ENCODE peak calls at places on chromosome 2, in four cellular contexts. S, I, C and V are unnamed samples. For H3K9me2, the result is how much of the 10 kb centered on the place peaks cover.

GRCh38 chr2:70894765-70895164 is 40.9 kb upstream of the ATP6V1B1 start:
- DNase-seq in S (no peak), I (no peak), C (no peak), V (no peak)

GRCh38 chr2:197198890-197199289 is 111.7 kb downstream of the ANKRD44 start:
- DNase-seq in S (no peak), I (peak), C (no peak), V (no peak)

GRCh38 chr2:129797489-129798300 is 181.8 kb upstream of the RAB6C start:
- DNase-seq in S (no peak), I (no peak), C (no peak), V (no peak)

GRCh38 chr2:238202326-238203103 is 980 bp downstream of the ILKAP start:
- DNase-seq in S (no peak), I (peak), C (peak), V (no peak)

GRCh38 chr2:218643751-218644310 is 15.6 kb downstream of the ZNF142 start:
- DNase-seq in S (no peak), I (no peak), C (no peak), V (peak)

GRCh38 chr2:66452214-66452613 is 17.3 kb downstream of the MEIS1 start:
- DNase-seq in S (no peak), I (no peak), C (no peak), V (no peak)

GRCh38 chr2:26982102-26982742 is 11.8 kb downstream of the MAPRE3 start:
- DNase-seq in S (peak), I (no peak), C (peak), V (peak)

GRCh38 chr2:43453771-43454170 is 142.1 kb downstream of the THADA start:
- DNase-seq in S (no peak), I (no peak), C (no peak), V (no peak)

GRCh38 chr2:74573747-74574562 is 19.4 kb downstream of the DOK1 start:
- DNase-seq in S (no peak), I (peak), C (peak), V (peak)

GRCh38 chr2:25817630-25818029 is 60.7 kb downstream of the ASXL2 start:
- DNase-seq in S (no peak), I (peak), C (no peak), V (no peak)

GRCh38 chr2:219531639-219532377 is 11.8 kb downstream of the CHPF start:
- DNase-seq in S (no peak), I (no peak), C (no peak), V (no peak)

GRCh38 chr2:230956827-230957755 is 32.0 kb upstream of the GPR55 start:
- DNase-seq in S (peak), I (peak), C (peak), V (peak)

GRCh38 chr2:54657664-54658083 is 65.8 kb upstream of the EML6 start:
- DNase-seq in S (peak), I (peak), C (peak), V (peak)

GRCh38 chr2:86065512-86065911 is 40.2 kb downstream of the POLR1A start:
- DNase-seq in S (no peak), I (no peak), C (peak), V (no peak)

GRCh38 chr2:99775585-99775984 is 285.8 kb upstream of the REV1 start:
- DNase-seq in S (no peak), I (no peak), C (peak), V (peak)

GRCh38 chr2:240187989-240188590 is 47.6 kb upstream of the OTOS start:
- DNase-seq in S (no peak), I (no peak), C (no peak), V (no peak)

GRCh38 chr2:215833531-215834162 is 179.7 kb downstream of the MREG start:
- DNase-seq in S (peak), I (no peak), C (peak), V (peak)

GRCh38 chr2:182652326-182652725 is 63.7 kb upstream of the DNAJC10 start:
- DNase-seq in S (no peak), I (no peak), C (peak), V (no peak)

GRCh38 chr2:181683518-181684453 is 3.5 kb upstream of the NEUROD1 start:
- DNase-seq in S (peak), I (peak), C (peak), V (no peak)

GRCh38 chr2:231522418-231523180 is 7.6 kb downstream of the NMUR1 start:
- DNase-seq in S (no peak), I (no peak), C (peak), V (no peak)

GRCh38 chr2:240131941-240132650 is 4.0 kb downstream of the COPS9 start:
- DNase-seq in S (no peak), I (no peak), C (no peak), V (no peak)

GRCh38 chr2:240139011-240139441 is 1.4 kb downstream of the OTOS start:
- DNase-seq in S (no peak), I (no peak), C (no peak), V (no peak)

GRCh38 chr2:234556848-234557573 is 60.1 kb upstream of the ARL4C start:
- DNase-seq in S (no peak), I (no peak), C (peak), V (peak)

GRCh38 chr2:238122287-238123217 is 15.9 kb upstream of the KLHL30 start:
- DNase-seq in S (no peak), I (no peak), C (no peak), V (no peak)

GRCh38 chr2:235500761-235501662 is 7.2 kb downstream of the AGAP1 start:
- DNase-seq in S (no peak), I (peak), C (peak), V (peak)

GRCh38 chr2:241312082-241312481 is 3.4 kb downstream of the HDLBP start:
- DNase-seq in S (no peak), I (no peak), C (peak), V (no peak)

GRCh38 chr2:20666364-20667150 is at the start of gene GDF7:
- DNase-seq in S (no peak), I (no peak), C (no peak), V (no peak)

GRCh38 chr2:28173377-28173776 is 219.3 kb upstream of the FOSL2 start:
- DNase-seq in S (no peak), I (no peak), C (no peak), V (no peak)

GRCh38 chr2:57701391-57701791 is 345.2 kb upstream of the VRK2 start:
- DNase-seq in S (no peak), I (no peak), C (peak), V (no peak)

GRCh38 chr2:173400760-173401159 is 46.1 kb downstream of the CDCA7 start:
- DNase-seq in S (peak), I (no peak), C (peak), V (peak)

GRCh38 chr2:236872971-236873370 is 212.7 kb upstream of the COPS8 start:
- DNase-seq in S (no peak), I (no peak), C (no peak), V (no peak)

GRCh38 chr2:44015239-44015638 is 19.4 kb upstream of the LRPPRC start:
- DNase-seq in S (no peak), I (no peak), C (no peak), V (no peak)

GRCh38 chr2:42068571-42069178 is 20.9 kb downstream of the PKDCC start:
- DNase-seq in S (no peak), I (no peak), C (no peak), V (no peak)

GRCh38 chr2:116366212-116366611 is 1448.3 kb upstream of the DDX18 start:
- DNase-seq in S (no peak), I (peak), C (no peak), V (no peak)

GRCh38 chr2:96205888-96206287 is 2.7 kb downstream of the STARD7 start:
- DNase-seq in S (no peak), I (no peak), C (peak), V (peak)

GRCh38 chr2:81852651-81853050 is 1548.1 kb upstream of the LRRTM1 start:
- DNase-seq in S (no peak), I (no peak), C (no peak), V (no peak)

GRCh38 chr2:81858998-81859397 is 1554.4 kb upstream of the LRRTM1 start:
- DNase-seq in S (no peak), I (peak), C (no peak), V (no peak)

GRCh38 chr2:81853331-81853730 is 1548.8 kb upstream of the LRRTM1 start:
- DNase-seq in S (no peak), I (no peak), C (peak), V (peak)
- H3K9ac ChIP-seq in S (no peak), I (no peak), C (no peak), V (no peak)

GRCh38 chr2:120439637-120440384 is 93.9 kb downstream of the INHBB start:
- DNase-seq in S (no peak), I (no peak), C (no peak), V (no peak)
- TF ChIP-seq EZH2 in S (no peak), I (no peak), C (no peak), V (no peak)

GRCh38 chr2:128638741-128639477 is 320.2 kb upstream of the HS6ST1 start:
- DNase-seq in S (no peak), I (no peak), C (peak), V (no peak)
- H3K9me2 ChIP-seq in S (under half), I (under half), C (under half), V (under half)

GRCh38 chr2:8303322-8303832 is 378.5 kb upstream of the ID2 start:
- DNase-seq in S (no peak), I (peak), C (no peak), V (no peak)
- H3K9ac ChIP-seq in S (no peak), I (no peak), C (no peak), V (no peak)

DNA sequence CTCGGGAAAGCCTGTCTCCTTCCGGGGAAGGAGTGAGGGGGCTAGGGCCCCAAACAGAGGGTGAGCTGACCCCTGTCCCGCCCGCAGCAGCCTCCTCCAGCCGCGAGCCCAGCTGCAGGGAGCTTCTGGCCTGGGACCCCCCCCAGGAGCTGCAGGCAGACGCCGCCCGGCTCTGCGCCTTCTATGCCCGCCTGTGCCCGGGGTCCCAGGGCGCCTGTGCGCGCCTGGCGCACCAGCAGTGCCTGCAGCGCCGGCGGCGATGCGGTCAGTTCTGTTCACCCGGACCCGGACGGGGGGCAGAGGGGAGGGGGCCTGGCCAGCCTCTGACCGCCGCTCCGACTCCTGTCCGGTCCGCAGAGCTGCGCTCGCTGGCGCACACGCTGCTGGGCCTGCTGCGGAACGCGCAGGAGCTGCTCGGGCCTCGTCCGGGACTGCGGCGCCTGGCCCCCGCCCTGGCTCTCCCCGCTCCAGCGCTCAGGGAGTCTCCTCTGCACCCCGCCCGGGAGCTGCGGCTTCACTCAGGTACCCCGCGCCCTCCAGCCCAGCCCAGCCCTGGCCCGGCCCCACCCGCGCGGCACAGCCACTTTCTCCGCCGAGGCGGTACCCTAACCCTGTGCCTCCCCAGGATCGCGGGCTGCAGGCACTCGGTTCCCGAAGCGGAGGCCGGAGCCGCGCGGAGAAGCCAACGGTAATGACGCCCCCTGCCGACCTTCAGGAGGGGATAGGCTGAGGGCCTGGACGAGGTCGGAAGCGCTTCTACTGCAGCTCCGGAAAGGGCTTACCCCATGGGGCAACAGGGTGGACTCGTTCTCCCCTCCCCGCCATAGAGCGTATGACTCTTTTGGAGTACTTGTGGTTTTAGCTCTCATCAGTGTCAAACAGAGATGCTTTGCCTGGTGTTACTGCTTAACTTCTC is 2.0 kb upstream of the CHRND start:
- DNase-seq in S (no peak), I (no peak), C (peak), V (peak)
- TF ChIP-seq EZH2 in S (no peak), I (no peak), C (peak), V (no peak)

DNA sequence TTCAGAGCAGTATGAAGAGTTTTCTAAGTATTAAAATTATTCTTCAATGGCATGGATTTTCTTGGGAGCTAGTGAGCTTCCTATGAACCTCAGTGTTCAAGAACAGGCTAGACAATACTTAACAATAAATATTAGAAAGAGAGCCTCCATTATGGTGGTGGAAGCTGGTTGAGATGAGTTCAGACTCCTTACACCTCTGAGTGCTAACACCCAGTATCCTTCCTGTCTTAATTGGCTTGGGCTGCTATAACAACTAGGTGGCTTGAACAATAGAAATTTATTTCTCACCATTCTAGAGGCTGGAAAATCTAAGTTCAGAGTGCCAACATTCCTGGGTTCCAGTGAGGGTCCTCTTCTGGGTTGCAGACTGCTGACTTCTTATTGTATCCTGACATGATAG is 369.4 kb upstream of the HNRNPA3 start:
- DNase-seq in S (no peak), I (no peak), C (no peak), V (no peak)
- H3K9me2 ChIP-seq in S (under half), I (under half), C (under half), V (under half)

GRCh38 chr2:10362096-10362897 is 59.6 kb downstream of the HPCAL1 start:
- DNase-seq in S (no peak), I (no peak), C (no peak), V (no peak)
- H3K9ac ChIP-seq in S (no peak), I (no peak), C (no peak), V (no peak)

DNA sequence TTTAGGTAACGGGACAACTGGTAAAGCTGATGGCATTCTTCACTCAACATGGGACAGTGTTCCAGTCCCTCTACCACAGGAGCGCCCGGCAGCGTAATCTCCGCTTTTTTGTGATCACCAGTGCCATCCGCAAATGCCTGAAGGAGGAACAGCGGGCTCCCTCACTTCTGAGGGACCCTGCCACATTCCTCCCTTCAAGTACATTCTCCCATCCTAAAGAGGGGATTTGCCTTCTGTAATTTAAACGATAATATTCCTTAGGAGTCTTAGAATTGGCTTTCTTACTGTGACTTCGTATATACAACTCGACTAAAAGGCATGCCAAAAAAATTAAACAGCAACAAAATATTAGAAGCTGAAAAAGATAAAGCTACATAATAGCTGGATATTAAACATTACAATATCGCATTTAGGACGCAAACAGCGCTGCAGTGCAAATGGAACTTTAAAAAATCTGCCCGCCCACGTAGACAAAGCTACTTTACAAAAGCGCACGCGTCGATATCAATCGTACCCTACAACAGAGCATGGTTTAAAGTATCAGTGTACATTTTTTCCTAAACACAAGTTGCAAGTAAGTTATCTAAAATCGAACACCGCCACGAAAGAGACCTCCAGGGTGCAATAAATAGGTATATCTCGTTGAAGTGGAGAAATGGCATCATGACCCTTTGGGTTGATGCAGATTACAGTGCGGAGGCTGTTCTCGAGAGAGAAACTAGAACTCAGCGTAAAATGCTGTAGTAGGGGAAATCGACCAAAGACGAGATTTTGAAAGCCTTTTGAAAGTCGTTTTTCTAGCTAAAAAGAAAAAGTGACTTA is 2.3 kb upstream of the VSNL1 start:
- DNase-seq in S (peak), I (peak), C (peak), V (no peak)
- TF ChIP-seq EZH2 in S (no peak), I (no peak), C (no peak), V (no peak)

DNA sequence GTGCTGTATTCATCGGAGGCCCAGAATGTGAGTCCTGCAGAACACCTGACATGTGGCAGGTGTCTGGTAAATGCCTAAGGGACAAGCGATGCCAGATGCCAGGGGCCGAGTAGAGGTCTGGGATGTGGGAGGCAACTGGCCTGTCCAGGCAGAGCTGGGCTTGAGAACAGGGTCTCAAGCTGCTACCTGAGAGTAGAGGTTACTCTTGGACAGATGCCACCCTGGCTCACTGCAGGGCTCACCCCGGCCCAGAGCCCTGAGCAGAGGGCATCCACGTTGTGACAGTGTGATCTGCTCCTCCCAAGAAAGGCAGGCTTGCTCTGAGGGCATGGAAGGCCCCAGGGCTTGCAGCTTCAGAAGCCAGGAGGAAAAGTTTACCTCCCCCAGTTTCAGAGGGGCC is 692.0 kb upstream of the ID2 start:
- DNase-seq in S (no peak), I (no peak), C (no peak), V (no peak)
- H3K9me2 ChIP-seq in S (under half), I (under half), C (under half), V (under half)

GRCh38 chr2:160392201-160392600 is 101.4 kb downstream of the RBMS1 start:
- DNase-seq in S (no peak), I (no peak), C (no peak), V (peak)

GRCh38 chr2:160389875-160390274 is 103.7 kb downstream of the RBMS1 start:
- DNase-seq in S (no peak), I (no peak), C (peak), V (no peak)

GRCh38 chr2:160388464-160389263 is 104.9 kb downstream of the RBMS1 start:
- DNase-seq in S (no peak), I (no peak), C (peak), V (no peak)

GRCh38 chr2:160387558-160388262 is 105.9 kb downstream of the RBMS1 start:
- DNase-seq in S (no peak), I (no peak), C (peak), V (peak)

GRCh38 chr2:160390544-160391258 is 102.9 kb downstream of the RBMS1 start:
- DNase-seq in S (no peak), I (no peak), C (peak), V (peak)
- H3K9ac ChIP-seq in S (no peak), I (no peak), C (peak), V (peak)